ENCODE peak calls at places on chromosomes 11 and 22, in four cellular contexts. One of them, this sample, is unnamed.

GRCh38 chr11:2790581-2790925 is 90.8 kb upstream of the KCNQ1OT1 start:
- DNase-seq in A549: no peak
- DNase-seq in kidney epithelial cell: no peak
- DNase-seq in fibroblast of gingiva: no peak
- DNase-seq in this sample: no peak

GRCh38 chr11:119323532-119324033 is 6.7 kb upstream of the MCAM start:
- DNase-seq in fibroblast of gingiva: peak; percentile 35
- DNase-seq in A549: no peak
- DNase-seq in kidney epithelial cell: no peak
- DNase-seq in this sample: peak; percentile 71

GRCh38 chr11:14029971-14030531 is 67.5 kb downstream of the SPON1 start:
- DNase-seq in kidney epithelial cell: peak; percentile 9
- DNase-seq in A549: no peak
- DNase-seq in fibroblast of gingiva: peak; percentile 53
- DNase-seq in this sample: no peak

GRCh38 chr11:66126808-66127555 is 56.9 kb downstream of the PACS1 start:
- DNase-seq in fibroblast of gingiva: peak; percentile 79
- DNase-seq in A549: no peak
- DNase-seq in kidney epithelial cell: peak; percentile 50
- DNase-seq in this sample: peak; percentile 56

GRCh38 chr11:93268287-93269040 is 62.1 kb upstream of the DEUP1 start:
- DNase-seq in kidney epithelial cell: no peak
- DNase-seq in A549: no peak
- DNase-seq in fibroblast of gingiva: no peak
- DNase-seq in this sample: no peak

GRCh38 chr22:39254789-39255298 is 10.1 kb upstream of the PDGFB start:
- DNase-seq in A549: no peak
- DNase-seq in kidney epithelial cell: no peak
- DNase-seq in fibroblast of gingiva: no peak
- DNase-seq in this sample: peak; percentile 57

GRCh38 chr22:49760280-49760629 is 67.4 kb downstream of the BRD1 start:
- DNase-seq in fibroblast of gingiva: no peak
- DNase-seq in kidney epithelial cell: no peak
- DNase-seq in A549: no peak
- DNase-seq in this sample: no peak

GRCh38 chr22:41915035-41915782 is at the start of gene SHISA8:
- DNase-seq in A549: no peak
- DNase-seq in kidney epithelial cell: no peak
- DNase-seq in fibroblast of gingiva: no peak
- DNase-seq in this sample: peak; percentile 57

This sample was measured in ACHN.